ENCODE peak calls at places on chromosomes 5 and 9, in six cellular contexts. U is fibroblast of pulmonary artery, C is right lobe of liver, Q is GM20000, M is BE2C, W is esophagus squamous epithelium. A is an unnamed sample.

GRCh38 chr9:99180199-99180598 is 41.5 kb downstream of the ALG2 start:
- DNase-seq in U (no peak), C (no peak), Q (peak), M (no peak), W (no peak), A (no peak)

GRCh38 chr5:169933624-169934023 is 46.7 kb downstream of the INSYN2B start:
- DNase-seq in U (no peak), C (no peak), Q (no peak), M (peak), W (no peak), A (no peak)

GRCh38 chr5:123673107-123673506 is 161.1 kb downstream of the CSNK1G3 start:
- DNase-seq in U (no peak), C (no peak), Q (no peak), M (no peak), W (no peak), A (no peak)

GRCh38 chr5:15806613-15807012 is 306.6 kb downstream of the FBXL7 start:
- DNase-seq in U (no peak), C (no peak), Q (no peak), M (no peak), W (no peak), A (no peak)

GRCh38 chr9:126371007-126371870 is 44.6 kb downstream of the MVB12B start:
- DNase-seq in U (no peak), C (no peak), Q (no peak), M (no peak), W (no peak), A (no peak)

GRCh38 chr9:136160939-136161610 is 42.4 kb upstream of the TMEM250 start:
- DNase-seq in U (no peak), C (peak), Q (no peak), M (peak), W (no peak), A (no peak)

GRCh38 chr9:136860529-136860928 is 5.6 kb downstream of the EDF1 start:
- DNase-seq in U (no peak), C (peak), Q (no peak), M (peak), W (no peak), A (no peak)

GRCh38 chr5:32869216-32869615 is 158.1 kb downstream of the NPR3 start:
- DNase-seq in U (no peak), C (no peak), Q (no peak), M (no peak), W (no peak), A (no peak)

DNA sequence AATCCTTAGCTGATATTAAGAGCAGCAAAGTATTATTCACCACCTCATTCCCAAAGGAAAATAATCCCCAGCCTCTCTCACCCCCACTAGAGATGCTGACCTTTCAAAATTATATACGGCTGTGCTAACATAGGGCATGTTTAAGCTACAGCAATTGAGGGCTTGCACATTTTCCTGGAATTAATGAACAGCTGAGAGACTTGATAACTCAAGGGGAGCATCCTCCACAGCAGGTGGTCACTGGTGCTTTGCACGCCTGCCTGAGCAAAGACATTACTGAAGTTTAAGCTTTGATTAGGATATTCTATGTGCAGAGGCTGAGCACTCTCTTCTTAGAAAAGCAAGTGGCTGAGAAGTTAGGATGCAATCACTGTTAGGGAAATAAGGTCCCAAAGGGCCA is 230.9 kb downstream of the FAM114A2 start:
- DNase-seq in U (no peak), C (no peak), Q (no peak), M (no peak), W (no peak), A (no peak)
- TF ChIP-seq CTCF in U (no peak), C (no peak), Q (no peak), M (no peak), W (no peak), A (no peak)

GRCh38 chr9:119020730-119021333 is 348.4 kb downstream of the BRINP1 start:
- DNase-seq in U (no peak), C (no peak), Q (no peak), M (no peak), W (no peak), A (no peak)
- TF ChIP-seq CTCF in U (no peak), C (no peak), Q (no peak), M (no peak), W (no peak), A (no peak)

GRCh38 chr9:21747171-21747570 is 55.3 kb upstream of the MTAP start:
- DNase-seq in U (peak), C (no peak), Q (no peak), M (no peak), W (no peak), A (no peak)
- TF ChIP-seq CTCF in U (no peak), C (no peak), Q (no peak), M (no peak), W (no peak), A (no peak)

GRCh38 chr5:40308867-40309266 is 370.8 kb upstream of the PTGER4 start:
- DNase-seq in U (no peak), C (no peak), Q (no peak), M (no peak), W (no peak), A (no peak)
- TF ChIP-seq CTCF in U (no peak), C (no peak), Q (no peak), M (no peak), W (no peak), A (no peak)

DNA sequence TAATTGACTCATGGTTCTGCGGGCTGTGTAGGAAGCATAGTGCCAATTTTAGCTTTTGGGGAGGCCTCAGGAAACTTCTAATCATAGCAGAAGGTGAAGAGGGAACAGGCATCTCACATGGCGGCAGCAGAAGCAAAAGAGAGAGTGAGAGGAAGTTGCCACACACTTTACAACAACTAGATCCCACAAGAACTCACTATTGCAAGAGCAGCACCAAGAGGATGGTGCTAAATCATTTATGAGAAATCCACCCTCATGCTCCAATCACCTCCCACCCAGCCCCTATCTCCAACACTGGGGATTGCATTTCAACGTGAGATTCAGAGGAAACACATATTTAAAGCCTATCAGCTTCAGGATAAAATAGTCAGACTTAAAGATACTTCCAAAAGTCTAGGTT is 36.1 kb upstream of the LPAR1 start:
- DNase-seq in U (no peak), C (no peak), Q (no peak), M (no peak), W (no peak), A (no peak)
- TF ChIP-seq CTCF in U (peak), C (no peak), Q (no peak), M (peak), W (no peak), A (no peak)

GRCh38 chr5:149731617-149732400 is 1.7 kb downstream of the PPARGC1B start:
- DNase-seq in U (peak), C (peak), Q (peak), M (peak), W (peak), A (peak)

GRCh38 chr5:149731332-149731616 is 1.2 kb downstream of the PPARGC1B start:
- DNase-seq in U (no peak), C (no peak), Q (no peak), M (no peak), W (no peak), A (peak)

GRCh38 chr5:149732500-149733128 is 2.5 kb downstream of the PPARGC1B start:
- DNase-seq in U (no peak), C (peak), Q (no peak), M (no peak), W (no peak), A (no peak)

GRCh38 chr5:149729150-149729549 is 960 bp upstream of the PPARGC1B start:
- DNase-seq in U (no peak), C (no peak), Q (no peak), M (no peak), W (no peak), A (no peak)

DNA sequence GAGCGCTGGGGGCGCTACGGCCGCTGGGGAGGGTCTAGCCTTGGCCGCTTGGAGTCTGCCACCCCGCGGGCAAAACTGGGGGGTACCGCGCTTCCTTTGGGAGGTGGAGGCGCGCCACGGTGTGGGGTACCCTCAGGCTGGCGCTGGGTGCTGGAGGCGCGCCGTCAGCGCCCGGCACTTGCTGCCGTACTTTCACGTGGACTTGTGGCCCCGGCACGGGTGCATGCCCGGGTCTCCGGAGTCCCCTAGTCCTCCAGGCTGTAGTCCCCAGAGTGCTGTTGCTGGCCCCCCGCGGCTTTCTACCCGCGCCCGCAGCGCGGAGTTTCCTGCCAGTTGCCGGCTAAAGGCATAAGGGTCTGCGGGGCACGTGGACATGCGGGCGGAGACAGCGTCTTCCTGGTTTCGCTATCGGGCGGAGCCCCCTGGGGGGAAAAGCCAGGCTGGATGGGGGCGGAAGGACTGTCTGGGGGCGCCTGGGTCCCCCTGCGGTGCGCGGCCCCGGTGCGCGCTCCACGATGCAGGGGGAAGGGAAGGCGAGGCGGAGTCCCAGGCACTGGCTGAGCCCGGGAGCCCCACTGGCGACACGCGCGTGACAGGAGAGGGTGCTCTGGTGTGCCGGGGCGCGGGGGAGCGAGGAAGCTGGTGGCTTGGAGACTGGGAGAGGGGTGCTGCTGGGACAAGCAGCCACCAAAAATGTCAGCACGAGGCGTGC is 666 bp downstream of the PPARGC1B start:
- DNase-seq in U (no peak), C (peak), Q (peak), M (peak), W (no peak), A (peak)
- TF ChIP-seq CTCF in U (no peak), C (no peak), Q (no peak), M (no peak), W (no peak), A (no peak)

GRCh38 chr9:127700140-127700539 is 6.6 kb upstream of the CFAP157 start:
- DNase-seq in U (no peak), C (no peak), Q (no peak), M (no peak), W (no peak), A (no peak)
- TF ChIP-seq CTCF in U (no peak), C (no peak), Q (no peak), M (no peak), W (no peak), A (no peak)

A was measured in activated B cell treated with CpG ODN at 0.5 μM for 24 hours.